ENCODE peak calls at places on chromosomes 5 and 9, in six cellular contexts. One of them, this sample, is unnamed.

GRCh38 chr9:81031422-81032029 is 657.8 kb downstream of the TLE1 start:
- DNase-seq in AG04450: no peak
- DNase-seq in hepatocyte: peak
- DNase-seq in foreskin fibroblast: peak
- DNase-seq in heart left ventricle: no peak
- DNase-seq in lower leg skin: no peak
- DNase-seq in this sample: no peak

GRCh38 chr9:2264081-2264480 is 248.9 kb downstream of the SMARCA2 start:
- DNase-seq in AG04450: no peak
- DNase-seq in hepatocyte: no peak
- DNase-seq in foreskin fibroblast: no peak
- DNase-seq in heart left ventricle: no peak
- DNase-seq in lower leg skin: no peak
- DNase-seq in this sample: no peak

GRCh38 chr5:119229950-119230349 is 125.9 kb upstream of the TNFAIP8 start:
- DNase-seq in AG04450: no peak
- DNase-seq in hepatocyte: no peak
- DNase-seq in foreskin fibroblast: no peak
- DNase-seq in heart left ventricle: no peak
- DNase-seq in lower leg skin: no peak
- DNase-seq in this sample: no peak

GRCh38 chr5:82808960-82809359 is 268.2 kb downstream of the TMEM167A start:
- DNase-seq in AG04450: no peak
- DNase-seq in hepatocyte: no peak
- DNase-seq in foreskin fibroblast: no peak
- DNase-seq in heart left ventricle: no peak
- DNase-seq in lower leg skin: no peak
- DNase-seq in this sample: no peak

GRCh38 chr9:113619156-113619861 is 155.8 kb downstream of the RGS3 start:
- DNase-seq in AG04450: no peak
- DNase-seq in hepatocyte: no peak
- DNase-seq in foreskin fibroblast: no peak
- DNase-seq in heart left ventricle: peak
- DNase-seq in lower leg skin: no peak
- DNase-seq in this sample: no peak

GRCh38 chr9:95063300-95063699 is 254.2 kb downstream of the FANCC start:
- DNase-seq in AG04450: no peak
- DNase-seq in hepatocyte: no peak
- DNase-seq in foreskin fibroblast: no peak
- DNase-seq in heart left ventricle: no peak
- DNase-seq in lower leg skin: no peak
- DNase-seq in this sample: no peak

GRCh38 chr5:73764586-73764985 is 138.6 kb downstream of the ARHGEF28 start:
- DNase-seq in AG04450: peak
- DNase-seq in hepatocyte: no peak
- DNase-seq in foreskin fibroblast: peak
- DNase-seq in heart left ventricle: no peak
- DNase-seq in lower leg skin: no peak
- DNase-seq in this sample: peak

GRCh38 chr5:88248094-88248493 is 20.6 kb downstream of the TMEM161B start:
- DNase-seq in AG04450: no peak
- DNase-seq in hepatocyte: no peak
- DNase-seq in foreskin fibroblast: no peak
- DNase-seq in heart left ventricle: no peak
- DNase-seq in lower leg skin: no peak
- DNase-seq in this sample: no peak

GRCh38 chr5:170711300-170711699 is 72.2 kb upstream of the GABRP start:
- DNase-seq in AG04450: no peak
- DNase-seq in hepatocyte: no peak
- DNase-seq in foreskin fibroblast: no peak
- DNase-seq in heart left ventricle: no peak
- DNase-seq in lower leg skin: no peak
- DNase-seq in this sample: no peak

GRCh38 chr9:36424289-36425055 is 24.4 kb upstream of the RNF38 start:
- DNase-seq in AG04450: no peak
- DNase-seq in hepatocyte: no peak
- DNase-seq in foreskin fibroblast: no peak
- DNase-seq in heart left ventricle: no peak
- DNase-seq in lower leg skin: no peak
- DNase-seq in this sample: no peak

GRCh38 chr5:19555876-19556275 is 432.1 kb downstream of the CDH18 start:
- DNase-seq in AG04450: no peak
- DNase-seq in hepatocyte: no peak
- DNase-seq in foreskin fibroblast: no peak
- DNase-seq in heart left ventricle: no peak
- DNase-seq in lower leg skin: no peak
- DNase-seq in this sample: no peak

GRCh38 chr5:19555436-19555835 is 432.6 kb downstream of the CDH18 start:
- DNase-seq in AG04450: no peak
- DNase-seq in hepatocyte: no peak
- DNase-seq in foreskin fibroblast: no peak
- DNase-seq in heart left ventricle: no peak
- DNase-seq in lower leg skin: no peak
- DNase-seq in this sample: no peak

GRCh38 chr5:19554524-19554923 is 433.5 kb downstream of the CDH18 start:
- DNase-seq in AG04450: no peak
- DNase-seq in hepatocyte: no peak
- DNase-seq in foreskin fibroblast: no peak
- DNase-seq in heart left ventricle: no peak
- DNase-seq in lower leg skin: no peak
- DNase-seq in this sample: no peak
- TF ChIP-seq CTCF in AG04450: no peak
- TF ChIP-seq CTCF in hepatocyte: no peak
- TF ChIP-seq CTCF in foreskin fibroblast: no peak
- TF ChIP-seq CTCF in heart left ventricle: no peak
- TF ChIP-seq CTCF in lower leg skin: no peak
- TF ChIP-seq CTCF in this sample: no peak

GRCh38 chr5:63959177-63959982 is 2.9 kb downstream of the HTR1A start:
- DNase-seq in AG04450: no peak
- DNase-seq in hepatocyte: peak
- DNase-seq in foreskin fibroblast: no peak
- DNase-seq in heart left ventricle: peak
- DNase-seq in lower leg skin: no peak
- DNase-seq in this sample: no peak
- H3K4me3 ChIP-seq in AG04450: no peak
- H3K4me3 ChIP-seq in hepatocyte: no peak
- H3K4me3 ChIP-seq in foreskin fibroblast: no peak
- H3K4me3 ChIP-seq in heart left ventricle: no peak
- H3K4me3 ChIP-seq in lower leg skin: no peak
- H3K4me3 ChIP-seq in this sample: no peak

GRCh38 chr5:78797945-78798731 is 149.6 kb upstream of the LHFPL2 start:
- DNase-seq in AG04450: no peak
- DNase-seq in hepatocyte: no peak
- DNase-seq in foreskin fibroblast: peak
- DNase-seq in heart left ventricle: no peak
- DNase-seq in lower leg skin: no peak
- DNase-seq in this sample: no peak

GRCh38 chr5:78803386-78803785 is 154.8 kb upstream of the LHFPL2 start:
- DNase-seq in AG04450: no peak
- DNase-seq in hepatocyte: no peak
- DNase-seq in foreskin fibroblast: peak
- DNase-seq in heart left ventricle: peak
- DNase-seq in lower leg skin: peak
- DNase-seq in this sample: no peak

GRCh38 chr5:78795757-78796156 is 147.2 kb upstream of the LHFPL2 start:
- DNase-seq in AG04450: no peak
- DNase-seq in hepatocyte: peak
- DNase-seq in foreskin fibroblast: no peak
- DNase-seq in heart left ventricle: no peak
- DNase-seq in lower leg skin: no peak
- DNase-seq in this sample: no peak

GRCh38 chr5:78801413-78801812 is 152.8 kb upstream of the LHFPL2 start:
- DNase-seq in AG04450: no peak
- DNase-seq in hepatocyte: no peak
- DNase-seq in foreskin fibroblast: no peak
- DNase-seq in heart left ventricle: no peak
- DNase-seq in lower leg skin: no peak
- DNase-seq in this sample: no peak

DNA sequence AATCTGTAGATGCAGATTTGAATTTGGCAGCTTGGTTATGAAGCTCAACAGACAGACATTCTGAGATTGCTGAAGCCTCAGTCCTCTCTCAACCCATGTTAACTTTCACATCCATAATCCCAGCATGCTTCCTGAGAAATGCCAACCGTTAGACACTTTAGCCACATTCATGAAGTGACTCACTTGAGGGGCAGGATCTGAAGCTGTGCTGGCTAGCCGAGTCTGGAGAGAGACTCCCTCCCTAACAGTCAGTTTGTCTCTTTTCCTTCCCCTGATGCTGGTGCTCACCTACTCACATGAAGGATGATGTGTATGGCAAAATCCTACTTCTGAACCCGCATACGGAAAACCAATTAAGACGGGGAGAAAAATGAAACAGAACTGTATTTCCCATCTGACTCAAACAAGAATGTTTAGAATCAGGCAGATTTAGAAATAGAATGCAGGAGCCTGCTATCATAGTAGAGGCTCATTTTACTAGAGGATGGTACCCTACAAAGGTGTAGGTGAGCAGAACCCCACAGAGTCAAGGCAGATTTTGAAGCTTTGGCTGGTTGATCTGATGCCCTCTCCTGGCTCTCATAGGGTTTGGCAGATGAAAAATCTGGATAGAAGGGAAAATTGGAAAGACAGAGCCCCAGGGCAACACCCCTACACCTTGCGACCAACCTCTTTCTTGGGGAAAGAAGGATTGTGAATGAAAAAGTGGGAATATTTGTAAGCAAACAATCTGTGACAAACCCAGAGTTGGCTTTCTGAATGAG is 150.9 kb upstream of the LHFPL2 start:
- DNase-seq in AG04450: no peak
- DNase-seq in hepatocyte: no peak
- DNase-seq in foreskin fibroblast: peak
- DNase-seq in heart left ventricle: no peak
- DNase-seq in lower leg skin: no peak
- DNase-seq in this sample: no peak
- TF ChIP-seq CTCF in AG04450: peak
- TF ChIP-seq CTCF in hepatocyte: no peak
- TF ChIP-seq CTCF in foreskin fibroblast: peak
- TF ChIP-seq CTCF in heart left ventricle: no peak
- TF ChIP-seq CTCF in lower leg skin: no peak
- TF ChIP-seq CTCF in this sample: peak

GRCh38 chr5:142769793-142770649 is at the start of gene ARHGAP26:
- DNase-seq in AG04450: peak
- DNase-seq in hepatocyte: peak
- DNase-seq in foreskin fibroblast: peak
- DNase-seq in heart left ventricle: peak
- DNase-seq in lower leg skin: peak
- DNase-seq in this sample: peak

GRCh38 chr5:142769251-142769792 is 855 bp upstream of the ARHGAP26 start:
- DNase-seq in AG04450: no peak
- DNase-seq in hepatocyte: peak
- DNase-seq in foreskin fibroblast: no peak
- DNase-seq in heart left ventricle: no peak
- DNase-seq in lower leg skin: no peak
- DNase-seq in this sample: no peak

GRCh38 chr5:142772766-142773293 is 2.7 kb downstream of the ARHGAP26 start:
- DNase-seq in AG04450: no peak
- DNase-seq in hepatocyte: no peak
- DNase-seq in foreskin fibroblast: no peak
- DNase-seq in heart left ventricle: no peak
- DNase-seq in lower leg skin: no peak
- DNase-seq in this sample: no peak

GRCh38 chr5:142767925-142768324 is 2.3 kb upstream of the ARHGAP26 start:
- DNase-seq in AG04450: no peak
- DNase-seq in hepatocyte: no peak
- DNase-seq in foreskin fibroblast: no peak
- DNase-seq in heart left ventricle: no peak
- DNase-seq in lower leg skin: no peak
- DNase-seq in this sample: no peak

GRCh38 chr5:142770650-142771609 is 753 bp downstream of the ARHGAP26 start:
- DNase-seq in AG04450: no peak
- DNase-seq in hepatocyte: peak
- DNase-seq in foreskin fibroblast: no peak
- DNase-seq in heart left ventricle: peak
- DNase-seq in lower leg skin: no peak
- DNase-seq in this sample: no peak
- H3K4me3 ChIP-seq in AG04450: peak
- H3K4me3 ChIP-seq in hepatocyte: peak
- H3K4me3 ChIP-seq in foreskin fibroblast: peak
- H3K4me3 ChIP-seq in heart left ventricle: peak
- H3K4me3 ChIP-seq in lower leg skin: peak
- H3K4me3 ChIP-seq in this sample: peak